ENCODE peak calls at places on chromosome 10, in four cellular contexts. W is heart right ventricle, V is stomach, N is heart left ventricle. G is an unnamed sample. For H3K4me1, the result is how much of the 10 kb centered on the place peaks cover.

GRCh38 chr10:70549351-70549961 is 53.1 kb downstream of the PRF1 start:
- DNase-seq in N (no peak), W (no peak), V (no peak), G (no peak)

GRCh38 chr10:73925539-73925938 is 14.6 kb downstream of the PLAU start:
- DNase-seq in V (no peak), W (no peak), N (no peak), G (no peak)

GRCh38 chr10:17026686-17027485 is 102.7 kb downstream of the CUBN start:
- DNase-seq in V (no peak), W (no peak), N (no peak), G (no peak)

GRCh38 chr10:79295593-79295992 is 51.7 kb upstream of the PPIF start:
- DNase-seq in W (no peak), N (no peak), V (no peak), G (peak)

GRCh38 chr10:80324086-80324485 is 32.5 kb downstream of the DYDC1 start:
- DNase-seq in W (no peak), N (no peak), V (no peak), G (no peak)

GRCh38 chr10:59434463-59435326 is 72.3 kb upstream of the FAM13C start:
- DNase-seq in W (no peak), N (no peak), V (no peak), G (no peak)

GRCh38 chr10:131991726-131992125 is 10.0 kb upstream of the BNIP3 start:
- DNase-seq in N (no peak), W (no peak), V (no peak), G (no peak)

GRCh38 chr10:12561307-12561706 is 212.0 kb downstream of the CAMK1D start:
- DNase-seq in N (no peak), V (no peak), W (no peak), G (no peak)

GRCh38 chr10:127919418-127920191 is 12.7 kb downstream of the PTPRE start:
- DNase-seq in W (no peak), N (no peak), V (no peak), G (no peak)

DNA sequence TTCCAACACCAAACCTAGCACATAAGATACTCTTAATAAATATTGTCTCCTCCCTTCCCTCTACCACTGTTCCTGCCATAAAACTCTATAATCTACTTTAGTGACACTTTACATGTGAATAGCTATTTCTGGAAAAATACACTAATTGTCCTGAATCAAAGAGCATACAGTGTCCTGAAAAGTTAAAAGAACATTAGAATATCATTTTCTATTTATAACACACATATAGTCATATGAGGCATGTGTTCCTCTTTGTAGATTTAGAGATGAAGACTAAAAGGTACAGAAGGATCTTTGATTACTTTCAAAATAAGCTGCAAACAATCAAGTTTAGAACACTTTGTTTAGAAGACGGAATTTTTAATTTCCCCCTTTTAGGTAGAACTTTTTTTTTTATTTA is 13.6 kb downstream of the NCOA4 start:
- DNase-seq in V (no peak), W (no peak), N (no peak), G (no peak)
- H3K4me1 ChIP-seq in V (under half), W (half or more), N (half or more), G (half or more)

GRCh38 chr10:75495434-75496190 is 64.2 kb downstream of the LRMDA start:
- DNase-seq in N (no peak), W (no peak), V (no peak), G (no peak)
- H3K27ac ChIP-seq in N (no peak), W (no peak), V (no peak), G (no peak)

DNA sequence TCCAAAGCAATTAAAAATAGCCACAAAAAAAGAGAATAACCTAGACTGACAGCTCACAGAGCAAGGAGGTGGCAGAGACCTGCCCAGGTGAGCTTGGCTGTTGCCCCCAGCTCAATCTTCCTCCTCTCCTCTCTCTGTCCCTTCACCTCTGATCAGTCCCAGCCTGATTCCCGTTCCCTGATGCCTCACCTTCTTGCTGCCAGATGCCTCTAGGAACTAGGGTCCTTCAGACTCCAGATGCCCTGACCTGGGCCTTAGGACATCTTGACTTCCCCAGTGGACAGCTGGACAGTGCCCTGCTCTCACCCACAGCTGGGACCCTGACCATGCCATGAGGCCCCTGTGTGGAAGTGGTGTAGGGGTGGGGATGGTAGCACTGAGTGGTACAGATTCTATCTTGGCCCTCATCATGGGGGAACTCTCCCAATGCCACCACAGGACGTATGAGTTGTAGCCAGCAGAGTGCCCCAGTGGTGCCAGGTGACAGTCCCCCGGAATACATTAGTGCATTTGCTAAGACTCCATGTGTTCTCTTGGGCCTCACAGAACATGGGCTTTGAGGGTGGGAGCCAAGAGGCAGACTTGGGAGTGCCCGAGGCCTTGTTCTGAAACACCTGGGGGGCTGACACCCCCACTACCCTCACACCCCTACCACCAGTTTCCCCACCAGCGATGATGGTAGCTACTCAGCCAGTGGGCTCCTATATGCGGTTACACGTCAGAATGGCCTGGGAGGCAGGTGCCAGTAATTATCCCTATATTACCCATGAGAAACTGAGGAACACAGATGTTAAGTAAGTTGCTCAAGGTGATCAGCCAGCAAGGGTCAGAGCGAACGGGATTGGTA is 2.0 kb downstream of the DEPP1 start:
- DNase-seq in V (no peak), N (peak), W (no peak), G (no peak)
- H3K4me3 ChIP-seq in V (peak), N (peak), W (peak), G (peak)

GRCh38 chr10:6065845-6066244 is 3.7 kb upstream of the IL2RA start:
- DNase-seq in V (peak), W (peak), N (peak), G (no peak)

GRCh38 chr10:6062101-6062771 is at the start of gene IL2RA:
- DNase-seq in W (no peak), N (no peak), V (peak), G (no peak)

GRCh38 chr10:6061056-6061455 is 1.1 kb downstream of the IL2RA start:
- DNase-seq in V (peak), W (no peak), N (no peak), G (no peak)

GRCh38 chr10:6065406-6065805 is 3.2 kb upstream of the IL2RA start:
- DNase-seq in W (no peak), V (peak), N (no peak), G (no peak)

DNA sequence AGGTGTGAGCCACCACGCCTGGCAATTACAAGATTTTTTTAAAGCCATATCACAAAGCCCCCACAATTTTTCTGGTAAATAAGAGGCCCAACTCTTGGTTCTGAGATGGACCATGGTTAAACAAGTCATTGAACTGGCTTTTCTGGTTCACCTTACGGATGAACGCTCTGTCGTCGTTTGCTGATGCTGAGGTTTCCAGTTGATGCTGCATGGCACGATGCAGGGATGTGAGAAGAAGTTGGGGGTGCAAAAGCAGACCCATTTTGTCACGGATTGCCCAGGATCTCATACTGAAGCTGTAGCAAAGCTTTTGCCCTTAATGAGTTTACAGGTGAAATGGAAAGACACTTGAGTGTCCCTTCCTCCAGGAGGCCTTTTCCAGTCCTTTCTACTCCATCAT is 2.0 kb upstream of the IL2RA start:
- DNase-seq in N (no peak), W (no peak), V (peak), G (no peak)
- H3K4me1 ChIP-seq in N (under half), W (under half), V (under half), G (under half)

GRCh38 chr10:34121974-34122282 is 693.2 kb downstream of the PARD3 start:
- DNase-seq in N (no peak), W (no peak), V (no peak), G (no peak)
- H3K27ac ChIP-seq in N (no peak), W (no peak), V (no peak), G (no peak)

DNA sequence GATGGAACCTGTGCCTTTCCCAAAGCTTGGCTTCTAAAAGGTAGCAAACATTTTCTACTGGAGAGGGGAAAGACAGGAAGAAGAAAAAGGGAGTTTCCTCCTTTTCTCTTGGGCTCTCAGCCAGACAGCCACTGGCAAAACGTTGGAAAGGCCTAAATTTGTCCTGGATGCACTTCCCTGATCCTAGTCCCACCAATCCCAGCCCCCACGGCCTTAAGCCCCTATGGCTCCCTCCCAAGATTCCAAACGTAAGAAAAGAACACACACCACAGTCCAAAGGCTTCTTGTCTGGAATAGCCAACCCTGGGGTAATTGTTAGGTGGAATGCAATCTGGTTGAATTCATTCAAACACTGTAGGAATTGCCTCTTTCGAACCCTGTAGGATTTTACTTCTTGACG is 959 bp upstream of the TLX1 start:
- DNase-seq in V (no peak), W (no peak), N (no peak), G (no peak)
- H3K4me3 ChIP-seq in V (no peak), W (no peak), N (no peak), G (no peak)

DNA sequence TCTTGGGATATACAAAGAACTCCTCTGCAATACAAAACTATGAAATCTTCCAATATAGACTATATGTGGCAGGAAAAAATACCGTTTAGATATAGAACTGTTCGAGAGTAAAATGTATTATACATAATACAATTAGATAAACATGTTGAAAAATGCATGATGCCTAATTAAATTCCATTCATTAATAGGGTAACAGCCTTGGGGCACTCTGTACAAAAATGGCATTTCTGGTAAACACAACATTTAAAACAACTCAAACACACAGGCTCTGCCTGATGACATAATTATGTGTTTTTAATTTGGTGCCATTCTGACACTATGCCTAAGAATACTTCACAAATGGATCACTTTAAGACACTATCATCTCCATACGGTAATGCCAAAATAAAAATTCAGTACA is 180.9 kb downstream of the FAM107B start:
- DNase-seq in N (no peak), W (no peak), V (no peak), G (no peak)
- H3K4me1 ChIP-seq in N (under half), W (under half), V (under half), G (under half)

DNA sequence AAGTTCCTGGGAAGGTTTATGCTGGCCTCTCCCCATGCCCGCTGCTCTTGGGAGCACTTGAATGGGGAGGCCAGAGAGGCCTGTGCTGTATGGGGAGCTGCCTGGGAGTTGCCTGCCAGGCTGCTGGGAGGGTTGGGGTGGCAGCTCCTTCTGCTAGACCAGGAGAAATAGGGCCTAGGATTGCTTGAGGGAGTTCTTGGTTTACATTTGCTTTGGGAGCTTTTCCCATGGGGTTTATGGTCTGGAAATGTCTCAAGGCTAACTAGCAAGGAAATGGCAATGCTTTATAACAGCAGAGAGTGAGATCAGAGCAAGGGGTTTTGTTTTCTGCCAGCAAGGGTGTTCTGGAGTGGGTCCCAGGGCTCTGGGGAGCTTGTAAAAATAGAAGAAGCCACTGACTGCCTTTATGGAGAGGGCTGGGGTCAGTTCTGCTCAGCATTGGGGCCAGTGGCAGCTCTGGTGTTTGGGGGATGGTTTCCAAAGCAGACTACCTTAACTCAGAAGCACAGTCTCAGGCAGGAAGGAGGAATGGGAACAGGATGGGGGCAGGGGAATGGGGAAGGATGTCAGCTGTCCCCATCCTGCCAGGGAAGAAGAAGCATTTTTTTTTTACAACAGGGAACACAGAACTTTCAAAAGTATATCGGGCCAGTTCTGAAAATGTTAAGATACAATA is 28.6 kb downstream of the TSPAN15 start:
- DNase-seq in V (no peak), N (peak), W (peak), G (peak)
- H3K27ac ChIP-seq in V (peak), N (peak), W (peak), G (peak)